ENCODE peak calls at places on chromosomes 13 and 19, in four cellular contexts. W, G, E and Q are unnamed samples.

GRCh38 chr13:33207616-33207964 is 78.0 kb downstream of the STARD13 start:
- DNase-seq in W (no peak), G (no peak), E (no peak), Q (no peak)

GRCh38 chr13:113123226-113124150 is 889 bp downstream of the F10 start:
- DNase-seq in W (no peak), G (no peak), E (no peak), Q (no peak)

GRCh38 chr19:29545866-29546582 is 20.2 kb downstream of the VSTM2B start:
- DNase-seq in W (no peak), G (no peak), E (no peak), Q (no peak)

GRCh38 chr13:48580886-48581285 is 48.0 kb upstream of the RCBTB2 start:
- DNase-seq in W (no peak), G (no peak), E (no peak), Q (no peak)

GRCh38 chr13:77022341-77022740 is 4.6 kb downstream of the FBXL3 start:
- DNase-seq in W (no peak), G (peak; percentile 32), E (no peak), Q (no peak)

GRCh38 chr13:106536244-106537034 is 977 bp upstream of the EFNB2 start:
- DNase-seq in W (peak; percentile 68), G (peak; percentile 84), E (peak; percentile 84), Q (peak; percentile 81)

GRCh38 chr13:27403252-27403678 is 21.2 kb upstream of the GTF3A start:
- DNase-seq in W (no peak), G (peak; percentile 51), E (no peak), Q (no peak)

GRCh38 chr13:84661718-84662117 is 779.4 kb upstream of the SLITRK1 start:
- DNase-seq in W (no peak), G (no peak), E (no peak), Q (no peak)

GRCh38 chr19:18795540-18795939 is 4.4 kb upstream of the COMP start:
- DNase-seq in W (no peak), G (no peak), E (no peak), Q (no peak)

GRCh38 chr19:44846455-44847143 is 502 bp downstream of the NECTIN2 start:
- DNase-seq in W (no peak), G (peak; percentile 47), E (no peak), Q (peak; percentile 11)

GRCh38 chr13:24269803-24270202 is 39.6 kb upstream of the C1QTNF9 start:
- DNase-seq in W (no peak), G (no peak), E (no peak), Q (no peak)

GRCh38 chr13:73054712-73055111 is 4.1 kb upstream of the KLF5 start:
- DNase-seq in W (no peak), G (no peak), E (no peak), Q (no peak)

GRCh38 chr19:48194041-48194871 is 23.8 kb downstream of the ZSWIM9 start:
- DNase-seq in W (no peak), G (no peak), E (no peak), Q (no peak)

GRCh38 chr13:26502826-26503225 is 54.7 kb upstream of the WASF3 start:
- DNase-seq in W (no peak), G (peak; percentile 74), E (no peak), Q (no peak)

GRCh38 chr19:18629166-18630088 is 7.4 kb upstream of the KLHL26 start:
- DNase-seq in W (no peak), G (no peak), E (no peak), Q (no peak)

GRCh38 chr13:97911311-97912138 is 42.0 kb upstream of the IPO5 start:
- DNase-seq in W (no peak), G (no peak), E (no peak), Q (no peak)

GRCh38 chr19:7850429-7850819 is 20.4 kb downstream of the EVI5L start:
- DNase-seq in W (no peak), G (no peak), E (no peak), Q (no peak)

GRCh38 chr13:76213423-76213904 is 577.3 kb downstream of the LMO7 start:
- DNase-seq in W (no peak), G (no peak), E (no peak), Q (no peak)

GRCh38 chr13:19182536-19182935 is 912 bp upstream of the TUBA3C start:
- DNase-seq in W (no peak), G (no peak), E (no peak), Q (no peak)

GRCh38 chr13:44181938-44182337 is 191.7 kb upstream of the SERP2 start:
- DNase-seq in W (no peak), G (no peak), E (no peak), Q (no peak)

GRCh38 chr13:93875527-93875926 is 604.0 kb downstream of the DCT start:
- DNase-seq in W (no peak), G (no peak), E (no peak), Q (no peak)

GRCh38 chr19:52190679-52191293 is 934 bp downstream of the PPP2R1A start:
- DNase-seq in W (no peak), G (peak; percentile 39), E (peak; percentile 12), Q (no peak)